ENCODE peak calls at places on chromosomes 7 and 10, in seven cellular contexts. V is nephron progenitor cell, I is hepatocyte, X is GM12892, U is NT2/D1, O is activated T-cell treated with anti-CD3 and anti-CD28 coated beads for 1 hour, M is ascending aorta. T is an unnamed sample.

GRCh38 chr7:42170724-42171123 is 66.3 kb downstream of the GLI3 start:
- DNase-seq in V (no peak), I (no peak), X (no peak), U (no peak), O (no peak), M (no peak), T (no peak)

GRCh38 chr10:18429335-18429734 is 222.1 kb downstream of the NSUN6 start:
- DNase-seq in V (no peak), I (no peak), X (no peak), U (no peak), O (no peak), M (no peak), T (no peak)

GRCh38 chr10:78515037-78515872 is 481.6 kb downstream of the RPS24 start:
- DNase-seq in V (no peak), I (no peak), X (no peak), U (no peak), O (no peak), M (no peak), T (no peak)

GRCh38 chr10:109978481-109978880 is 29.3 kb upstream of the ADD3 start:
- DNase-seq in V (no peak), I (peak; percentile 29), X (no peak), U (no peak), O (peak; percentile 60), M (no peak), T (peak; percentile 28)

GRCh38 chr7:130948913-130949312 is 214.9 kb upstream of the KLF14 start:
- DNase-seq in V (no peak), I (no peak), X (no peak), U (no peak), O (no peak), M (no peak), T (no peak)

GRCh38 chr10:96619803-96620773 is 33.3 kb upstream of the TM9SF3 start:
- DNase-seq in V (no peak), I (no peak), X (no peak), U (no peak), O (no peak), M (peak; percentile 8), T (no peak)

GRCh38 chr10:65518379-65518778 is 1407.5 kb upstream of the LRRTM3 start:
- DNase-seq in V (no peak), I (no peak), X (no peak), U (no peak), O (no peak), M (no peak), T (no peak)

GRCh38 chr10:92965314-92965713 is 95.3 kb upstream of the CYP26C1 start:
- DNase-seq in V (peak; percentile 11), I (peak; percentile 69), X (no peak), U (peak; percentile 36), O (no peak), M (no peak), T (peak; percentile 22)

GRCh38 chr7:90681336-90682019 is 85.4 kb downstream of the CDK14 start:
- DNase-seq in V (no peak), I (no peak), X (no peak), U (no peak), O (no peak), M (no peak), T (peak; percentile 42)

GRCh38 chr10:78165617-78166016 is 132.0 kb downstream of the RPS24 start:
- DNase-seq in V (peak; percentile 18), I (peak; percentile 47), X (no peak), U (peak; percentile 18), O (no peak), M (no peak), T (no peak)

GRCh38 chr7:155959894-155960293 is 147.6 kb upstream of the SHH start:
- DNase-seq in V (no peak), I (no peak), X (no peak), U (no peak), O (no peak), M (peak; percentile 53), T (no peak)

GRCh38 chr7:24069751-24070150 is 214.2 kb upstream of the NPY start:
- DNase-seq in V (no peak), I (no peak), X (no peak), U (no peak), O (no peak), M (no peak), T (no peak)

GRCh38 chr7:37786741-37787569 is 61.4 kb upstream of the NME8 start:
- DNase-seq in V (no peak), I (no peak), X (no peak), U (no peak), O (no peak), M (no peak), T (no peak)

GRCh38 chr7:33614357-33615132 is 290.8 kb upstream of the BMPER start:
- DNase-seq in V (no peak), I (peak; percentile 15), X (no peak), U (no peak), O (no peak), M (no peak), T (no peak)

T was measured in HAP-1.